ENCODE peak calls at places on chromosome 20, in eight cellular contexts. One of them, this sample, is unnamed.
A peak's percentile ranks its signal among the peaks of the same experiment; 100 is the strongest.

GRCh38 chr20:53839423-53840176 is 230.8 kb downstream of the BCAS1 start:
- DNase-seq in nucleus accumbens: no peak
- DNase-seq in AG04450: no peak
- DNase-seq in H7: no peak
- DNase-seq in left colon: peak; percentile 75
- DNase-seq in Panc1: no peak
- DNase-seq in lower leg skin: no peak
- DNase-seq in NCI-H1436 treated with DMSO at 0.1 percent for 48 hours: no peak
- DNase-seq in this sample: no peak

GRCh38 chr20:33159713-33160112 is 8.2 kb upstream of the BPIFA2 start:
- DNase-seq in nucleus accumbens: no peak
- DNase-seq in AG04450: no peak
- DNase-seq in H7: no peak
- DNase-seq in left colon: no peak
- DNase-seq in Panc1: no peak
- DNase-seq in lower leg skin: no peak
- DNase-seq in NCI-H1436 treated with DMSO at 0.1 percent for 48 hours: no peak
- DNase-seq in this sample: no peak

GRCh38 chr20:37777556-37777955 is 83.7 kb downstream of the CTNNBL1 start:
- DNase-seq in nucleus accumbens: no peak
- DNase-seq in AG04450: no peak
- DNase-seq in H7: no peak
- DNase-seq in left colon: no peak
- DNase-seq in Panc1: no peak
- DNase-seq in lower leg skin: no peak
- DNase-seq in NCI-H1436 treated with DMSO at 0.1 percent for 48 hours: no peak
- DNase-seq in this sample: no peak

GRCh38 chr20:63293456-63293855 is 470 bp downstream of the COL20A1 start:
- DNase-seq in nucleus accumbens: no peak
- DNase-seq in AG04450: no peak
- DNase-seq in H7: peak; percentile 74
- DNase-seq in left colon: no peak
- DNase-seq in Panc1: no peak
- DNase-seq in lower leg skin: no peak
- DNase-seq in NCI-H1436 treated with DMSO at 0.1 percent for 48 hours: no peak
- DNase-seq in this sample: no peak

GRCh38 chr20:31675828-31676533 is 38.3 kb downstream of the COX4I2 start:
- DNase-seq in nucleus accumbens: peak; percentile 51
- DNase-seq in AG04450: no peak
- DNase-seq in H7: no peak
- DNase-seq in left colon: no peak
- DNase-seq in Panc1: no peak
- DNase-seq in lower leg skin: no peak
- DNase-seq in NCI-H1436 treated with DMSO at 0.1 percent for 48 hours: no peak
- DNase-seq in this sample: no peak

GRCh38 chr20:61846074-61846473 is 219.6 kb downstream of the TAF4 start:
- DNase-seq in nucleus accumbens: no peak
- DNase-seq in AG04450: no peak
- DNase-seq in H7: no peak
- DNase-seq in left colon: no peak
- DNase-seq in Panc1: no peak
- DNase-seq in lower leg skin: no peak
- DNase-seq in NCI-H1436 treated with DMSO at 0.1 percent for 48 hours: no peak
- DNase-seq in this sample: no peak

GRCh38 chr20:52493177-52493711 is 301.7 kb upstream of the ZFP64 start:
- DNase-seq in nucleus accumbens: peak; percentile 3
- DNase-seq in AG04450: no peak
- DNase-seq in H7: no peak
- DNase-seq in left colon: no peak
- DNase-seq in Panc1: no peak
- DNase-seq in lower leg skin: no peak
- DNase-seq in NCI-H1436 treated with DMSO at 0.1 percent for 48 hours: peak; percentile 60
- DNase-seq in this sample: peak; percentile 17

GRCh38 chr20:9140172-9140760 is 71.4 kb downstream of the PLCB4 start:
- DNase-seq in nucleus accumbens: no peak
- DNase-seq in AG04450: no peak
- DNase-seq in H7: no peak
- DNase-seq in left colon: no peak
- DNase-seq in Panc1: no peak
- DNase-seq in lower leg skin: no peak
- DNase-seq in NCI-H1436 treated with DMSO at 0.1 percent for 48 hours: no peak
- DNase-seq in this sample: no peak

GRCh38 chr20:20946122-20946759 is 159.9 kb downstream of the LINC00237 start:
- DNase-seq in nucleus accumbens: no peak
- DNase-seq in AG04450: no peak
- DNase-seq in H7: no peak
- DNase-seq in left colon: no peak
- DNase-seq in Panc1: no peak
- DNase-seq in lower leg skin: no peak
- DNase-seq in NCI-H1436 treated with DMSO at 0.1 percent for 48 hours: no peak
- DNase-seq in this sample: no peak

GRCh38 chr20:46883847-46884246 is 10.8 kb upstream of the EYA2 start:
- DNase-seq in nucleus accumbens: no peak
- DNase-seq in AG04450: no peak
- DNase-seq in H7: no peak
- DNase-seq in left colon: no peak
- DNase-seq in Panc1: no peak
- DNase-seq in lower leg skin: no peak
- DNase-seq in NCI-H1436 treated with DMSO at 0.1 percent for 48 hours: no peak
- DNase-seq in this sample: no peak

GRCh38 chr20:17803765-17804164 is 104.0 kb downstream of the BANF2 start:
- DNase-seq in nucleus accumbens: no peak
- DNase-seq in AG04450: no peak
- DNase-seq in H7: no peak
- DNase-seq in left colon: no peak
- DNase-seq in Panc1: no peak
- DNase-seq in lower leg skin: no peak
- DNase-seq in NCI-H1436 treated with DMSO at 0.1 percent for 48 hours: no peak
- DNase-seq in this sample: no peak

GRCh38 chr20:15248618-15249395 is 911.4 kb upstream of the FLRT3 start:
- DNase-seq in nucleus accumbens: no peak
- DNase-seq in AG04450: no peak
- DNase-seq in H7: no peak
- DNase-seq in left colon: no peak
- DNase-seq in Panc1: no peak
- DNase-seq in lower leg skin: no peak
- DNase-seq in NCI-H1436 treated with DMSO at 0.1 percent for 48 hours: no peak
- DNase-seq in this sample: no peak

GRCh38 chr20:54128175-54128574 is 45.6 kb downstream of the CYP24A1 start:
- DNase-seq in nucleus accumbens: no peak
- DNase-seq in AG04450: no peak
- DNase-seq in H7: no peak
- DNase-seq in left colon: no peak
- DNase-seq in Panc1: no peak
- DNase-seq in lower leg skin: no peak
- DNase-seq in NCI-H1436 treated with DMSO at 0.1 percent for 48 hours: no peak
- DNase-seq in this sample: no peak

GRCh38 chr20:61389077-61389476 is 137.0 kb downstream of the CDH4 start:
- DNase-seq in nucleus accumbens: no peak
- DNase-seq in AG04450: no peak
- DNase-seq in H7: no peak
- DNase-seq in left colon: no peak
- DNase-seq in Panc1: no peak
- DNase-seq in lower leg skin: no peak
- DNase-seq in NCI-H1436 treated with DMSO at 0.1 percent for 48 hours: no peak
- DNase-seq in this sample: no peak

This sample was measured in skeletal muscle cell.